ENCODE peak calls at places on chromosomes 5 and 9, in ten cellular contexts. I is bronchial epithelial cell; C is neural progenitor cell; T is OCI-LY7; P is small intestine; R is activated CD8-positive, alpha-beta memory T cell treated with anti-CD3 and anti-CD28 coated beads, Interleukin-2, amount 50 U/mL, for 4 hours; E is NT2/D1; G is cardiac fibroblast; W is SK-N-SH; N is HepG2. O is an unnamed sample.

GRCh38 chr5:159906957-159907356 is 9.3 kb upstream of the ADRA1B start:
- DNase-seq in I (no peak), C (no peak), T (no peak), P (peak), R (no peak), E (no peak), G (no peak), W (no peak), N (no peak), O (no peak)

GRCh38 chr5:141560725-141561483 is 57.9 kb downstream of the DIAPH1 start:
- DNase-seq in I (peak), C (peak), T (no peak), P (peak), R (no peak), E (peak), G (peak), W (peak), N (peak), O (peak)

GRCh38 chr5:149317281-149318048 is 27.8 kb upstream of the GRPEL2 start:
- DNase-seq in I (peak), C (peak), T (peak), P (peak), R (peak), E (no peak), G (peak), W (peak), N (peak), O (peak)

GRCh38 chr9:16316911-16317817 is 553.3 kb downstream of the BNC2 start:
- DNase-seq in I (no peak), C (no peak), T (no peak), P (no peak), R (no peak), E (no peak), G (no peak), W (no peak), N (no peak), O (no peak)

GRCh38 chr9:136326061-136326776 is 1.1 kb upstream of the GPSM1 start:
- DNase-seq in I (no peak), C (no peak), T (no peak), P (no peak), R (no peak), E (peak), G (peak), W (peak), N (no peak), O (no peak)

GRCh38 chr9:133327834-133328484 is 8.0 kb downstream of the SURF6 start:
- DNase-seq in I (no peak), C (no peak), T (no peak), P (no peak), R (no peak), E (no peak), G (no peak), W (no peak), N (no peak), O (no peak)

GRCh38 chr5:144102361-144102760 is 68.1 kb downstream of the YIPF5 start:
- DNase-seq in I (peak), C (no peak), T (no peak), P (no peak), R (no peak), E (no peak), G (no peak), W (no peak), N (no peak), O (no peak)

GRCh38 chr9:122931851-122932199 is 513 bp upstream of the ZBTB26 start:
- DNase-seq in I (peak), C (no peak), T (no peak), P (no peak), R (no peak), E (no peak), G (no peak), W (no peak), N (no peak), O (no peak)

GRCh38 chr5:138615461-138615860 is 40.3 kb upstream of the HSPA9 start:
- DNase-seq in I (no peak), C (no peak), T (no peak), P (no peak), R (no peak), E (no peak), G (no peak), W (no peak), N (no peak), O (no peak)

GRCh38 chr9:35738924-35739323 is 6.5 kb downstream of the CREB3 start:
- DNase-seq in I (no peak), C (no peak), T (no peak), P (no peak), R (no peak), E (no peak), G (no peak), W (no peak), N (no peak), O (no peak)

GRCh38 chr5:42423285-42424152 is at the start of gene GHR:
- DNase-seq in I (peak), C (peak), T (no peak), P (peak), R (no peak), E (peak), G (peak), W (peak), N (peak), O (peak)

GRCh38 chr9:86572904-86573303 is 218.7 kb upstream of the TUT7 start:
- DNase-seq in I (no peak), C (no peak), T (no peak), P (no peak), R (no peak), E (no peak), G (no peak), W (no peak), N (no peak), O (no peak)

GRCh38 chr5:157148734-157149615 is 6.3 kb upstream of the MED7 start:
- DNase-seq in I (peak), C (peak), T (peak), P (peak), R (peak), E (peak), G (peak), W (peak), N (peak), O (peak)

GRCh38 chr5:138711816-138712215 is 41.4 kb upstream of the CTNNA1 start:
- DNase-seq in I (no peak), C (no peak), T (no peak), P (no peak), R (no peak), E (no peak), G (no peak), W (no peak), N (no peak), O (no peak)

GRCh38 chr5:151739939-151740335 is 18.5 kb downstream of the ATOX1 start:
- DNase-seq in I (peak), C (peak), T (no peak), P (no peak), R (no peak), E (peak), G (peak), W (peak), N (no peak), O (no peak)

GRCh38 chr5:147610798-147611197 is 100.9 kb upstream of the DPYSL3 start:
- DNase-seq in I (no peak), C (no peak), T (no peak), P (no peak), R (no peak), E (no peak), G (no peak), W (no peak), N (no peak), O (no peak)

GRCh38 chr9:95032580-95033298 is 284.8 kb downstream of the FANCC start:
- DNase-seq in I (peak), C (no peak), T (no peak), P (no peak), R (no peak), E (no peak), G (no peak), W (no peak), N (no peak), O (no peak)

O was measured in HT-29.